ENCODE peak calls at places on chromosomes 6 and 20, in nine cellular contexts. L is OCI-LY7, G is right lobe of liver, X is sigmoid colon, P is cardiac muscle cell, O is neural progenitor cell, V is tibial artery, Z is psoas muscle, I is brain microvascular endothelial cell. U is an unnamed sample.

GRCh38 chr6:134303903-134304302 is 14.0 kb downstream of the SGK1 start:
- DNase-seq in L (no peak), G (no peak), X (no peak), P (peak; percentile 32), O (no peak), V (no peak), Z (no peak), I (peak; percentile 43), U (no peak)

GRCh38 chr20:43963872-43964791 is 49.5 kb downstream of the TOX2 start:
- DNase-seq in L (no peak), G (peak; percentile 44), X (peak; percentile 76), P (peak; percentile 94), O (no peak), V (peak; percentile 70), Z (peak; percentile 69), I (peak; percentile 33), U (no peak)

GRCh38 chr20:38270869-38271608 is 10.5 kb upstream of the KIAA1755 start:
- DNase-seq in L (no peak), G (no peak), X (peak; percentile 77), P (peak; percentile 98), O (no peak), V (peak; percentile 92), Z (peak; percentile 73), I (peak; percentile 97), U (no peak)

GRCh38 chr6:24856246-24856599 is 57.5 kb upstream of the ARMH2 start:
- DNase-seq in L (no peak), G (no peak), X (no peak), P (no peak), O (no peak), V (no peak), Z (no peak), I (no peak), U (no peak)

GRCh38 chr6:90523779-90524310 is 63.0 kb downstream of the MAP3K7 start:
- DNase-seq in L (no peak), G (no peak), X (no peak), P (no peak), O (no peak), V (no peak), Z (no peak), I (no peak), U (no peak)

GRCh38 chr6:156279306-156279969 is 497.7 kb upstream of the ARID1B start:
- DNase-seq in L (peak; percentile 98), G (no peak), X (no peak), P (no peak), O (no peak), V (no peak), Z (no peak), I (no peak), U (no peak)

GRCh38 chr20:47720636-47721427 is 64.4 kb downstream of the SULF2 start:
- DNase-seq in L (no peak), G (no peak), X (no peak), P (no peak), O (no peak), V (no peak), Z (no peak), I (no peak), U (no peak)

GRCh38 chr20:58852559-58853271 is at the start of gene GNAS:
- DNase-seq in L (peak; percentile 65), G (peak; percentile 57), X (no peak), P (peak; percentile 70), O (peak; percentile 91), V (no peak), Z (peak; percentile 83), I (peak; percentile 39), U (no peak)

GRCh38 chr20:21191839-21192238 is 66.0 kb downstream of the KIZ start:
- DNase-seq in L (no peak), G (no peak), X (no peak), P (peak; percentile 62), O (peak; percentile 88), V (no peak), Z (no peak), I (no peak), U (no peak)

GRCh38 chr6:41273699-41274098 is 12.8 kb downstream of the TREM1 start:
- DNase-seq in L (no peak), G (no peak), X (no peak), P (no peak), O (no peak), V (no peak), Z (no peak), I (no peak), U (no peak)

GRCh38 chr6:94683409-94683808 is 893.9 kb upstream of the MANEA start:
- DNase-seq in L (no peak), G (no peak), X (no peak), P (no peak), O (no peak), V (no peak), Z (no peak), I (no peak), U (no peak)

GRCh38 chr6:40710626-40711354 is 123.6 kb upstream of the LRFN2 start:
- DNase-seq in L (peak; percentile 60), G (no peak), X (no peak), P (no peak), O (no peak), V (no peak), Z (no peak), I (no peak), U (no peak)

DNA sequence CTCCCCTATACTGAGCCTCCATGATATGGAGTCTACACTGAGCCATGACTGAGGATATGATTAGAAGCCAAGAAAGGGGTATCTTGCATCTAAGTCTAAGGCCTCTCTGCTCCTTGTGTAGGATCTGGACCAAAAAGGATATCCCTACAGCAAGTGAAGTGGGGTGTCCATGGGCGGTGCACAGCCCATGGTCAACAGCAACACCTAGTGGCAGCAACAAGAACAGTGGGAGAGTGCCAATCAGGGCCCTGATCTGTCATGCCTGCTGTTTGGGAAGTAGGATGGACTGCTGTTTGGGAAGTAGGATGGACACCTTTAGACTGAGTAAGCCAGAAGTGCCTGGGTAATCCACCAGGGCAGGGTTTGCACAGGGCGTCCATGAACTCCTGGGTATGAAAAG is 22.4 kb downstream of the PTGIS start:
- DNase-seq in L (peak; percentile 22), G (no peak), X (no peak), P (no peak), O (no peak), V (no peak), Z (no peak), I (no peak), U (no peak)
- TF ChIP-seq CTCF in L (peak; percentile 71), G (no peak), X (no peak), P (peak; percentile 21), O (peak; percentile 32), V (no peak), Z (no peak), I (peak; percentile 53), U (no peak)

DNA sequence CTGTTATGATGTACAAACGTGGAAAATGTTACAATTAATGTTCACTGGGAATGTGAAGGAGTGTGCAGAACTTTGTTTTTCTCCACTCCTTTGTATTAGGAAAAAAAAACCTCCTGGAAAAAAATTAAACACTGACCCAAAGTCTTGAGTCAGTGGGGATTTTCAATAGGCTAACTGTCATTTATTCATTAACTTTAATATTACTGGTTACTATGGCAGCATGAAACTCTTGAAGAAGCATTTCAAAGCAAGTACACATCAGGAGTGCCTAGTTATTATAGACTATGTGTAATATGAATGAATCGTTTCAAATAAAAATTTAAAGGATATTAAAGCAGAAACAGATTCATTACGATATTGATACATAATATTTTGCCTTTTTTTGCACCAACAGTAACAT is 232.7 kb downstream of the SYNE1 start:
- DNase-seq in L (no peak), G (no peak), X (no peak), P (no peak), O (no peak), V (no peak), Z (no peak), I (no peak), U (no peak)
- H3K27ac ChIP-seq in L (no peak overlapping the region), G (no peak overlapping the region), X (no peak overlapping the region), P (no peak overlapping the region), O (no peak overlapping the region), V (no peak overlapping the region), Z (no peak overlapping the region), I (no peak overlapping the region), U (no peak overlapping the region)

DNA sequence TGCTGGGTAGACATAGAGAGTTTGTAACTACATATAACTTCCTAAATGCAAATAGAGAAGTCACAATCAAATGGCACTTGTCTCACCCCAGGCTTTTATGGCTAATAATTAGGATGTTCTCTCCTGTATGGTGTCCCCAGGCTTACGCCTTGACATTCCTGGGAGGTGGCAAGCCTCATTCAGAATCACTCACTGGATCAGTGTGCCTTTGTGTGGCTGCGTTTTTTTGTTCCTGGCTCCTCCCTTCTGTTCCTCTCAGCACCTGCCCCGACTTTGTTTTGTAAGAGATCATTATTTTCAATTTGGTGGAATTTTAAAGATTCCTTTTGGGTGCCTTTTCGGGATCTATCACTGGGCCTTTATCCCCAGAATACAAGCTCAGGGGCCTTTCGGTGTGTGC is 5.7 kb downstream of the LAMP5 start:
- DNase-seq in L (no peak), G (no peak), X (no peak), P (no peak), O (peak; percentile 84), V (no peak), Z (no peak), I (no peak), U (no peak)
- H3K4me3 ChIP-seq in L (no peak overlapping the region), G (no peak overlapping the region), X (no peak overlapping the region), P (no peak overlapping the region), O (peak overlapping the region; percentile 24), V (no peak overlapping the region), Z (no peak overlapping the region), I (no peak overlapping the region), U (no peak overlapping the region)

GRCh38 chr20:3631534-3631933 is 31.7 kb downstream of the GFRA4 start:
- DNase-seq in L (no peak), G (no peak), X (no peak), P (no peak), O (no peak), V (no peak), Z (no peak), I (no peak), U (no peak)

GRCh38 chr20:3629893-3630292 is 33.3 kb downstream of the GFRA4 start:
- DNase-seq in L (no peak), G (no peak), X (no peak), P (no peak), O (no peak), V (no peak), Z (no peak), I (no peak), U (no peak)

GRCh38 chr20:3630429-3630828 is 32.8 kb downstream of the GFRA4 start:
- DNase-seq in L (no peak), G (no peak), X (no peak), P (no peak), O (no peak), V (no peak), Z (no peak), I (no peak), U (no peak)

GRCh38 chr20:3633913-3634478 is 29.2 kb downstream of the GFRA4 start:
- DNase-seq in L (no peak), G (no peak), X (no peak), P (no peak), O (no peak), V (no peak), Z (no peak), I (no peak), U (no peak)

DNA sequence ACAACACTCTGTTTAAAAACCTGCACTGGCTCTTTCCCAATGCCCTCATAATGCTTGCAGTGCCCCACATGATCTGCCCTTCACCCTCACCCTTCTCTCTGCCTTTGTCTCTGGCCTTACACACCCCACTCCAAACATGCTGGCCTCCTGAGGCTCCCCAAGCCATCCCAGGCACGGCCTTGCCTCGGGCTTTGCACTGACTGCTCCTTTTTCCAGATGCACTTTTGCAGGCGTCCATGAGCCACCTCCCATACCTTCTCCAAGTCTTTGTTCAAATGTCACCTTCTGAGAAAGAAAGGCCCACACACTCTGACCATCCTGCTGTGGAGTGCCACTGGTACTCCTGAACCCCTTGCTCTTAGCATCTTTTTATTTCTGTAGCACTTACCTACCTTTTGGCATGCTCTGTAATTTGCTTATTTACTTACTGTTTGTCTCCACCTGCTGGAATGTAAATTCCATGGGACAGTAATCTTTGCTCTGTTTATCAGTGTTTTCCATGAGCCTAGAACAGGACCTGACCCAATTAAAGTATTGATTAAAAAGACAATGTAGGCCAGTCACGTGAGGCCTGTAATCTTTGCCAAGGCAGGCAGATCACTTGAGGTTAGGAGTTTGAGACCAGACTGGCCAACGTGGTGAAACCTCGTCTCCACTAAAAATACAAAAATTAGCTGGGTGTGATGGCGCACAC is 30.7 kb downstream of the GFRA4 start:
- DNase-seq in L (no peak), G (no peak), X (no peak), P (no peak), O (no peak), V (no peak), Z (no peak), I (no peak), U (no peak)
- TF ChIP-seq CTCF in L (peak; percentile 48), G (peak; percentile 58), X (no peak), P (no peak), O (peak; percentile 22), V (no peak), Z (no peak), I (no peak), U (no peak)

U was measured in stomach.